ENCODE peak calls at places on chromosomes 13 and 19, in eight cellular contexts. L is right lobe of liver; A is ascending aorta; P is CD8-positive, alpha-beta memory T cell; B is stimulated activated CD8-positive, alpha-beta memory T cell treated with anti-CD3 and anti-CD28 coated beads, Interleukin-12 subunit alpha, Interleukin-12 subunit beta, amount 100 ng/mL, for 1 hour; K is GDM1; F is GM13977; T is stimulated activated CD4-positive, alpha-beta T cell treated with anti-CD3 and anti-CD28 coated beads, Interleukin-1b, Interleukin-23, amount 100 ng/mL, for 24 hours. R is an unnamed sample.

GRCh38 chr19:15511671-15512424 is 3.5 kb downstream of the CYP4F22 start:
- DNase-seq in L (no peak), A (no peak), P (no peak), B (no peak), K (no peak), F (no peak), T (no peak), R (no peak)

GRCh38 chr13:21232196-21232595 is 55.7 kb downstream of the MRPL57 start:
- DNase-seq in L (no peak), A (no peak), P (no peak), B (no peak), K (no peak), F (no peak), T (no peak), R (no peak)

GRCh38 chr19:51771369-51771768 is 10.4 kb downstream of the FPR2 start:
- DNase-seq in L (no peak), A (no peak), P (no peak), B (no peak), K (no peak), F (peak), T (no peak), R (no peak)

GRCh38 chr13:50512602-50513527 is 330.6 kb downstream of the DLEU7 start:
- DNase-seq in L (peak), A (no peak), P (peak), B (peak), K (peak), F (peak), T (no peak), R (no peak)

GRCh38 chr13:113553541-113554332 is 30.8 kb upstream of the TFDP1 start:
- DNase-seq in L (no peak), A (no peak), P (no peak), B (no peak), K (no peak), F (no peak), T (no peak), R (no peak)

GRCh38 chr13:112957295-112957677 is 11.7 kb upstream of the MCF2L start:
- DNase-seq in L (no peak), A (no peak), P (no peak), B (no peak), K (no peak), F (no peak), T (no peak), R (no peak)

GRCh38 chr19:14381689-14382474 is 638 bp downstream of the ADGRE5 start:
- DNase-seq in L (no peak), A (peak), P (peak), B (peak), K (no peak), F (peak), T (no peak), R (no peak)

GRCh38 chr19:12965017-12965811 is 4.2 kb upstream of the DAND5 start:
- DNase-seq in L (peak), A (no peak), P (peak), B (peak), K (peak), F (peak), T (peak), R (peak)

GRCh38 chr19:58439576-58440554 is at the start of gene ZNF132:
- DNase-seq in L (peak), A (peak), P (peak), B (peak), K (no peak), F (peak), T (peak), R (peak)

GRCh38 chr19:49425922-49426592 is 869 bp downstream of the GFY start:
- DNase-seq in L (no peak), A (no peak), P (no peak), B (no peak), K (peak), F (peak), T (no peak), R (peak)

GRCh38 chr19:33763661-33764343 is 32.9 kb upstream of the KCTD15 start:
- DNase-seq in L (no peak), A (no peak), P (no peak), B (no peak), K (no peak), F (no peak), T (no peak), R (no peak)

GRCh38 chr19:39840492-39840891 is 5.7 kb downstream of the FBL start:
- DNase-seq in L (no peak), A (no peak), P (no peak), B (no peak), K (no peak), F (no peak), T (no peak), R (no peak)

GRCh38 chr19:28949535-28949934 is 263.4 kb downstream of the UQCRFS1 start:
- DNase-seq in L (no peak), A (no peak), P (no peak), B (no peak), K (no peak), F (no peak), T (no peak), R (no peak)

GRCh38 chr19:58021541-58022282 is 12.1 kb upstream of the ZSCAN1 start:
- DNase-seq in L (no peak), A (no peak), P (peak), B (peak), K (peak), F (peak), T (no peak), R (peak)

GRCh38 chr13:20408181-20408580 is 117.5 kb downstream of the CRYL1 start:
- DNase-seq in L (no peak), A (no peak), P (no peak), B (no peak), K (no peak), F (no peak), T (no peak), R (no peak)

GRCh38 chr19:10105241-10106099 is 692 bp upstream of the PPAN start:
- DNase-seq in L (no peak), A (no peak), P (peak), B (no peak), K (no peak), F (peak), T (no peak), R (no peak)

GRCh38 chr13:38826182-38826813 is 139.4 kb downstream of the FREM2 start:
- DNase-seq in L (no peak), A (no peak), P (no peak), B (no peak), K (no peak), F (no peak), T (no peak), R (peak)

GRCh38 chr13:84263354-84264069 is 381.2 kb upstream of the SLITRK1 start:
- DNase-seq in L (no peak), A (no peak), P (no peak), B (no peak), K (no peak), F (no peak), T (no peak), R (peak)

GRCh38 chr13:52644108-52644507 is 1.9 kb downstream of the HNRNPA1L2 start:
- DNase-seq in L (no peak), A (no peak), P (no peak), B (no peak), K (no peak), F (no peak), T (no peak), R (no peak)

GRCh38 chr19:45564131-45564780 is 20.3 kb downstream of the OPA3 start:
- DNase-seq in L (no peak), A (no peak), P (no peak), B (no peak), K (no peak), F (no peak), T (no peak), R (no peak)

GRCh38 chr19:19628499-19629134 is 597 bp upstream of the LPAR2 start:
- DNase-seq in L (no peak), A (no peak), P (peak), B (no peak), K (no peak), F (peak), T (no peak), R (peak)

GRCh38 chr13:113930711-113931637 is 42.9 kb downstream of the C13orf46 start:
- DNase-seq in L (no peak), A (no peak), P (peak), B (no peak), K (no peak), F (no peak), T (no peak), R (no peak)

R was measured in NCI-H146.